ENCODE peak calls at places on chromosomes 7 and 10, in seven cellular contexts. D, U, B, S, J, N and K are unnamed samples.

GRCh38 chr7:1259621-1260020 is 26.9 kb downstream of the UNCX start:
- DNase-seq in D (no peak), U (no peak), B (no peak), S (no peak), J (peak; percentile 53), N (no peak), K (no peak)

GRCh38 chr10:5604236-5604925 is 62.0 kb downstream of the ASB13 start:
- DNase-seq in D (no peak), U (no peak), B (no peak), S (no peak), J (peak; percentile 47), N (no peak), K (no peak)

GRCh38 chr7:120273476-120273975 is 551 bp downstream of the KCND2 start:
- DNase-seq in D (peak; percentile 15), U (no peak), B (no peak), S (no peak), J (no peak), N (no peak), K (no peak)

GRCh38 chr7:2651336-2651735 is 19.6 kb downstream of the TTYH3 start:
- DNase-seq in D (no peak), U (no peak), B (no peak), S (peak; percentile 64), J (no peak), N (no peak), K (no peak)

GRCh38 chr10:121553861-121554264 is 44.4 kb downstream of the FGFR2 start:
- DNase-seq in D (no peak), U (peak; percentile 37), B (no peak), S (no peak), J (no peak), N (peak; percentile 42), K (no peak)

GRCh38 chr7:36999851-37000480 is 275.7 kb upstream of the AOAH start:
- DNase-seq in D (no peak), U (no peak), B (no peak), S (no peak), J (no peak), N (no peak), K (no peak)

GRCh38 chr10:3848005-3848767 is 63.2 kb upstream of the KLF6 start:
- DNase-seq in D (no peak), U (no peak), B (no peak), S (no peak), J (no peak), N (no peak), K (no peak)

GRCh38 chr10:101725843-101726242 is 30.9 kb upstream of the FBXW4 start:
- DNase-seq in D (no peak), U (peak; percentile 45), B (no peak), S (peak; percentile 9), J (no peak), N (no peak), K (no peak)

GRCh38 chr10:123043409-123043925 is 34.7 kb downstream of the ACADSB start:
- DNase-seq in D (peak; percentile 30), U (peak; percentile 37), B (no peak), S (peak; percentile 72), J (no peak), N (peak; percentile 80), K (no peak)

GRCh38 chr10:73159038-73159648 is 8.7 kb downstream of the ECD start:
- DNase-seq in D (peak; percentile 30), U (peak; percentile 61), B (no peak), S (peak; percentile 79), J (no peak), N (no peak), K (peak; percentile 58)

GRCh38 chr7:26035552-26035951 is 116.4 kb upstream of the NFE2L3 start:
- DNase-seq in D (no peak), U (no peak), B (no peak), S (no peak), J (no peak), N (no peak), K (no peak)

GRCh38 chr10:7408003-7408493 is 2.8 kb downstream of the SFMBT2 start:
- DNase-seq in D (no peak), U (peak; percentile 48), B (no peak), S (peak; percentile 20), J (peak; percentile 87), N (no peak), K (no peak)

DNA sequence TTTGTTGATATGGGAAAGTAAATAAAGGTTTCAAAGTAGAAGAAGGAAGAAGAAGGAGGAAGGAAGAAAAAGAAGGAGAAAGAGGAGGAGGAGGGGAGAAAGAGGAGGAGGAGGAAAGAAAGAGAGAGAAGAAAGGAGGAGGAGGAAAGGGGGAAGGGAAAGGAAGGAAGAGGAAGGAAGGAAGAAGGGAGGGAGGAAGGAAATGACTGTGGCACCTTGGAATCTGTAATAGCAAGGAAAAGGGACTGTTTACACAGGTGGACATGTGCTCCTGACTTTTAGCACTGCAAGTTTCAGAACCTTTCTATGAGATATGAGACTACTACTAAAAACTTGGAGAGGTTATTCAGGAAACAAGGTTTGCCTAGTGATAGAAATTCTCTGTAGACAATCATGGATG is 153.2 kb downstream of the BTAF1 start:
- DNase-seq in D (no peak), U (no peak), B (no peak), S (no peak), J (no peak), N (no peak), K (no peak)
- TF ChIP-seq POLR2AphosphoS5 in D (no peak), U (no peak), B (no peak), S (no peak), J (no peak), N (no peak), K (no peak)

GRCh38 chr10:80165173-80165572 is 32.6 kb downstream of the PLAC9 start:
- DNase-seq in D (no peak), U (no peak), B (no peak), S (peak; percentile 37), J (peak; percentile 59), N (no peak), K (no peak)

GRCh38 chr10:80166581-80167470 is 34.3 kb downstream of the PLAC9 start:
- DNase-seq in D (no peak), U (no peak), B (no peak), S (no peak), J (peak; percentile 72), N (no peak), K (no peak)

GRCh38 chr10:80168111-80168511 is 35.6 kb downstream of the PLAC9 start:
- DNase-seq in D (no peak), U (no peak), B (no peak), S (no peak), J (peak; percentile 39), N (no peak), K (peak; percentile 47)

GRCh38 chr10:80168679-80169380 is 36.3 kb downstream of the PLAC9 start:
- DNase-seq in D (no peak), U (no peak), B (no peak), S (peak; percentile 28), J (peak; percentile 78), N (no peak), K (no peak)

GRCh38 chr10:80167471-80167870 is 34.9 kb downstream of the PLAC9 start:
- DNase-seq in D (no peak), U (no peak), B (no peak), S (no peak), J (peak; percentile 64), N (no peak), K (no peak)
- H3K4me1 ChIP-seq in D (no peaks in the 10 kb centered on the region), U (peaks cover 83% of the 10 kb centered on the region), B (peaks cover 71% of the 10 kb centered on the region), S (no peaks in the 10 kb centered on the region), J (peaks cover 9% of the 10 kb centered on the region), N (peaks cover 52% of the 10 kb centered on the region), K (peaks cover 10% of the 10 kb centered on the region)

GRCh38 chr7:100222445-100223132 is 2.8 kb downstream of the PVRIG start:
- DNase-seq in D (no peak), U (no peak), B (no peak), S (no peak), J (no peak), N (no peak), K (no peak)
- TF ChIP-seq POLR2AphosphoS5 in D (peak; percentile 23), U (no peak), B (no peak), S (no peak), J (peak; percentile 23), N (no peak), K (no peak)

GRCh38 chr10:11045995-11046394 is 28.3 kb downstream of the CELF2 start:
- DNase-seq in D (no peak), U (no peak), B (no peak), S (no peak), J (no peak), N (no peak), K (no peak)

GRCh38 chr10:11048707-11049296 is 31.1 kb downstream of the CELF2 start:
- DNase-seq in D (no peak), U (no peak), B (no peak), S (no peak), J (no peak), N (no peak), K (no peak)

GRCh38 chr10:11049772-11050171 is 32.1 kb downstream of the CELF2 start:
- DNase-seq in D (no peak), U (no peak), B (no peak), S (no peak), J (no peak), N (no peak), K (no peak)

GRCh38 chr10:11045487-11045886 is 27.8 kb downstream of the CELF2 start:
- DNase-seq in D (no peak), U (no peak), B (no peak), S (no peak), J (no peak), N (no peak), K (no peak)

GRCh38 chr10:11046766-11047165 is 29.1 kb downstream of the CELF2 start:
- DNase-seq in D (no peak), U (no peak), B (no peak), S (no peak), J (no peak), N (no peak), K (no peak)
- H3K4me1 ChIP-seq in D (no peaks in the 10 kb centered on the region), U (peaks cover 19% of the 10 kb centered on the region), B (peaks cover 38% of the 10 kb centered on the region), S (no peaks in the 10 kb centered on the region), J (no peaks in the 10 kb centered on the region), N (no peaks in the 10 kb centered on the region), K (no peaks in the 10 kb centered on the region)

GRCh38 chr10:30999084-30999712 is 32.5 kb downstream of the ZNF438 start:
- DNase-seq in D (no peak), U (no peak), B (no peak), S (no peak), J (no peak), N (no peak), K (no peak)
- TF ChIP-seq POLR2AphosphoS5 in D (no peak), U (peak; percentile 40), B (no peak), S (no peak), J (peak; percentile 92), N (no peak), K (no peak)

GRCh38 chr7:69844264-69844868 is 246.1 kb downstream of the AUTS2 start:
- DNase-seq in D (no peak), U (no peak), B (no peak), S (no peak), J (no peak), N (no peak), K (no peak)
- H3K4me1 ChIP-seq in D (peaks cover 63% of the 10 kb centered on the region), U (peaks cover 4% of the 10 kb centered on the region), B (no peaks in the 10 kb centered on the region), S (no peaks in the 10 kb centered on the region), J (peaks cover 33% of the 10 kb centered on the region), N (no peaks in the 10 kb centered on the region), K (no peaks in the 10 kb centered on the region)

DNA sequence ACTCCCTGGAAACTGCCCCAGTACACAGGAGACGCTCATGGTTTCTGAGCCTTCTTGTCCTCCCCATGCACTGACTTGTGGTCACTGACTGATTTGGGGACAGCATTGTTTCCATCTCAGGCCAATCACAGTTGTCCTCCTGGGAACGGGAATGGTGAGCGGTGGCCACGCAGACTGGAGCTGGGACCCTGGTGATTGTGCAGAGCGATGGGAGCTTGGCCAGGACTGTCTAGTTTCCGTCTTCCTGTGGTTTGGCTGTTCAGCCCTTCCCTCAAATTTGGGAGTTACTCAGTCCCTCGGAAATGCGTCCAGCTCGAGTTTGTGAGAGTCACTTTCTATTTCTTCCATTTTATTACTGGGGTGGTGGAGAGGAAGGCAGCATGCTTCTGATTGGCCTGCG is 250.9 kb downstream of the ACTR3B start:
- DNase-seq in D (no peak), U (no peak), B (peak; percentile 26), S (no peak), J (no peak), N (no peak), K (no peak)
- TF ChIP-seq POLR2AphosphoS5 in D (no peak), U (no peak), B (no peak), S (no peak), J (no peak), N (no peak), K (no peak)